ENCODE peak calls at places on chromosomes 4 and X, in six cellular contexts. R is A172; Q is Caki2; Y is effector CD4-positive, alpha-beta T cell; Z is T-helper 17 cell; T is K562. J is an unnamed sample.
A peak's percentile ranks its signal among the peaks of the same experiment; 100 is the strongest.

GRCh38 chr4:182916483-182917181 is 554 bp downstream of the DCTD start:
- DNase-seq in R (peak; percentile 48), Q (peak; percentile 38), Y (no peak), Z (peak; percentile 7), T (no peak), J (peak; percentile 70)

GRCh38 chr4:26503844-26504243 is 13.6 kb upstream of the CCKAR start:
- DNase-seq in R (no peak), Q (no peak), Y (no peak), Z (no peak), T (no peak), J (no peak)

GRCh38 chrX:129959493-129959832 is 23.0 kb upstream of the BCORL1 start:
- DNase-seq in R (no peak), Q (no peak), Y (no peak), Z (no peak), T (peak; percentile 25), J (no peak)

GRCh38 chrX:136750364-136750763 is 30.4 kb downstream of the ARHGEF6 start:
- DNase-seq in R (no peak), Q (peak; percentile 62), Y (no peak), Z (no peak), T (no peak), J (no peak)

GRCh38 chrX:1412551-1413161 is 20.7 kb upstream of the SLC25A6 start:
- DNase-seq in R (no peak), Q (no peak), Y (no peak), Z (no peak), T (no peak), J (no peak)

GRCh38 chrX:129540725-129541184 is 696 bp downstream of the OCRL start:
- DNase-seq in R (no peak), Q (peak; percentile 29), Y (no peak), Z (no peak), T (no peak), J (peak; percentile 22)

GRCh38 chrX:125810856-125811255 is 355.2 kb downstream of the DCAF12L2 start:
- DNase-seq in R (no peak), Q (no peak), Y (no peak), Z (no peak), T (no peak), J (no peak)

GRCh38 chr4:81648576-81649272 is 177.0 kb upstream of the RASGEF1B start:
- DNase-seq in R (no peak), Q (peak; percentile 76), Y (no peak), Z (no peak), T (no peak), J (no peak)

GRCh38 chr4:183256756-183257385 is 63.2 kb downstream of the CLDN22 start:
- DNase-seq in R (peak; percentile 39), Q (no peak), Y (no peak), Z (peak; percentile 31), T (peak; percentile 70), J (peak; percentile 20)

GRCh38 chr4:2742081-2742822 is 13.9 kb downstream of the TNIP2 start:
- DNase-seq in R (no peak), Q (no peak), Y (no peak), Z (no peak), T (no peak), J (no peak)

GRCh38 chr4:64407000-64407399 is 2.2 kb downstream of the TECRL start:
- DNase-seq in R (no peak), Q (no peak), Y (no peak), Z (no peak), T (no peak), J (no peak)

GRCh38 chrX:108399427-108400165 is 38.6 kb downstream of the COL4A6 start:
- DNase-seq in R (no peak), Q (no peak), Y (no peak), Z (no peak), T (no peak), J (no peak)

GRCh38 chr4:101187837-101188236 is 159.5 kb downstream of the PPP3CA start:
- DNase-seq in R (no peak), Q (no peak), Y (no peak), Z (no peak), T (no peak), J (no peak)

GRCh38 chrX:49001521-49002090 is 458 bp downstream of the GRIPAP1 start:
- DNase-seq in R (peak; percentile 14), Q (no peak), Y (peak; percentile 52), Z (peak; percentile 39), T (peak; percentile 62), J (no peak)

GRCh38 chr4:3531306-3531886 is 826 bp downstream of the LRPAP1 start:
- DNase-seq in R (no peak), Q (no peak), Y (no peak), Z (no peak), T (no peak), J (no peak)

GRCh38 chrX:16892504-16893362 is 22.6 kb upstream of the RBBP7 start:
- DNase-seq in R (peak; percentile 87), Q (peak; percentile 73), Y (peak; percentile 47), Z (peak; percentile 21), T (peak; percentile 66), J (peak; percentile 46)

GRCh38 chrX:85627363-85627762 is 247.9 kb upstream of the POF1B start:
- DNase-seq in R (no peak), Q (no peak), Y (no peak), Z (no peak), T (no peak), J (no peak)